ENCODE peak calls at places on chromosomes 2 and 18, in seven cellular contexts. G is fibroblast of mammary gland; V is activated CD4-positive, alpha-beta memory T cell treated with anti-CD3 and anti-CD28 coated beads for 36 hours; L is GOT3; R is AG08396; P is fibroblast of the conjunctiva; O is iPS DF 6.9. B is an unnamed sample.

GRCh38 chr2:173734686-173735308 is 230.4 kb downstream of the SP3 start:
- DNase-seq in G (no peak), V (no peak), L (no peak), R (no peak), P (no peak), O (no peak), B (no peak)

GRCh38 chr2:26978061-26978596 is 7.7 kb downstream of the MAPRE3 start:
- DNase-seq in G (no peak), V (no peak), L (no peak), R (no peak), P (no peak), O (no peak), B (peak; percentile 37)

GRCh38 chr2:137172162-137172561 is 406.8 kb downstream of the THSD7B start:
- DNase-seq in G (no peak), V (no peak), L (no peak), R (no peak), P (no peak), O (no peak), B (no peak)

GRCh38 chr2:188291617-188292445 is at the start of gene GULP1:
- DNase-seq in G (peak; percentile 71), V (no peak), L (peak; percentile 13), R (peak; percentile 79), P (peak; percentile 43), O (no peak), B (peak; percentile 81)

GRCh38 chr2:157181234-157181633 is 76.3 kb upstream of the GALNT5 start:
- DNase-seq in G (peak; percentile 32), V (no peak), L (no peak), R (no peak), P (no peak), O (no peak), B (no peak)

GRCh38 chr18:55268629-55269275 is 309.5 kb upstream of the CCDC68 start:
- DNase-seq in G (no peak), V (no peak), L (no peak), R (no peak), P (no peak), O (no peak), B (no peak)

GRCh38 chr2:48915884-48916283 is 160.4 kb upstream of the LHCGR start:
- DNase-seq in G (no peak), V (no peak), L (no peak), R (no peak), P (no peak), O (no peak), B (no peak)

GRCh38 chr2:101699191-101699938 is 1.9 kb downstream of the MAP4K4 start:
- DNase-seq in G (peak; percentile 14), V (peak; percentile 51), L (no peak), R (no peak), P (no peak), O (no peak), B (no peak)

GRCh38 chr2:130152816-130153595 is 8.1 kb upstream of the CCDC74B start:
- DNase-seq in G (no peak), V (no peak), L (no peak), R (no peak), P (no peak), O (no peak), B (no peak)

GRCh38 chr18:62493033-62493862 is 29.6 kb upstream of the ZCCHC2 start:
- DNase-seq in G (no peak), V (no peak), L (no peak), R (no peak), P (no peak), O (no peak), B (no peak)

GRCh38 chr2:135150711-135151110 is 98.6 kb downstream of the RAB3GAP1 start:
- DNase-seq in G (no peak), V (no peak), L (no peak), R (no peak), P (no peak), O (no peak), B (no peak)

GRCh38 chr2:176818653-176819052 is 393.9 kb upstream of the HNRNPA3 start:
- DNase-seq in G (no peak), V (no peak), L (no peak), R (no peak), P (no peak), O (no peak), B (no peak)

GRCh38 chr2:118221952-118222594 is 133.8 kb downstream of the INSIG2 start:
- DNase-seq in G (peak; percentile 82), V (peak; percentile 26), L (no peak), R (peak; percentile 73), P (peak; percentile 68), O (no peak), B (no peak)

GRCh38 chr2:170162261-170162612 is 15.7 kb upstream of the MYO3B start:
- DNase-seq in G (peak; percentile 51), V (no peak), L (no peak), R (no peak), P (no peak), O (no peak), B (no peak)

GRCh38 chr18:74497778-74498177 is 1.6 kb downstream of the CNDP2 start:
- DNase-seq in G (no peak), V (peak; percentile 22), L (no peak), R (no peak), P (no peak), O (no peak), B (no peak)

GRCh38 chr2:127048969-127049897 is 57.7 kb downstream of the BIN1 start:
- DNase-seq in G (no peak), V (no peak), L (no peak), R (no peak), P (no peak), O (no peak), B (no peak)

GRCh38 chr2:19474128-19474527 is 115.7 kb upstream of the OSR1 start:
- DNase-seq in G (peak; percentile 80), V (peak; percentile 64), L (no peak), R (peak; percentile 4), P (no peak), O (no peak), B (no peak)

GRCh38 chr18:2316686-2317308 is 254.5 kb downstream of the METTL4 start:
- DNase-seq in G (no peak), V (no peak), L (no peak), R (no peak), P (no peak), O (no peak), B (no peak)

GRCh38 chr2:190862591-190862991 is 18.0 kb upstream of the GLS start:
- DNase-seq in G (no peak), V (no peak), L (no peak), R (no peak), P (no peak), O (no peak), B (no peak)

GRCh38 chr2:191171708-191172355 is 21.0 kb upstream of the STAT4 start:
- DNase-seq in G (peak; percentile 98), V (no peak), L (no peak), R (peak; percentile 49), P (peak; percentile 77), O (no peak), B (no peak)

GRCh38 chr2:64276417-64277095 is 132.3 kb upstream of the PELI1 start:
- DNase-seq in G (no peak), V (no peak), L (no peak), R (peak; percentile 43), P (no peak), O (no peak), B (no peak)

GRCh38 chr18:22337311-22337710 is 80.4 kb downstream of the CTAGE1 start:
- DNase-seq in G (peak; percentile 83), V (no peak), L (no peak), R (no peak), P (no peak), O (no peak), B (no peak)

GRCh38 chr2:73921581-73921980 is 5.1 kb upstream of the DGUOK start:
- DNase-seq in G (no peak), V (no peak), L (no peak), R (no peak), P (no peak), O (no peak), B (no peak)

GRCh38 chr2:71684226-71685072 is 231.1 kb downstream of the DYSF start:
- DNase-seq in G (no peak), V (no peak), L (no peak), R (no peak), P (no peak), O (no peak), B (peak; percentile 78)

GRCh38 chr2:162566666-162567065 is 222.7 kb downstream of the GCA start:
- DNase-seq in G (no peak), V (no peak), L (no peak), R (no peak), P (no peak), O (no peak), B (no peak)

GRCh38 chr2:231929961-231930600 is 3.9 kb upstream of the NPPC start:
- DNase-seq in G (peak; percentile 35), V (peak; percentile 49), L (no peak), R (peak; percentile 50), P (no peak), O (no peak), B (peak; percentile 68)

GRCh38 chr2:7430421-7430868 is 513.2 kb downstream of the RNF144A start:
- DNase-seq in G (no peak), V (peak; percentile 33), L (no peak), R (no peak), P (no peak), O (no peak), B (no peak)

GRCh38 chr18:48264508-48264907 is 144.7 kb downstream of the ZBTB7C start:
- DNase-seq in G (peak; percentile 16), V (no peak), L (no peak), R (no peak), P (no peak), O (no peak), B (no peak)

GRCh38 chr2:44543773-44544725 is 182.3 kb downstream of the CAMKMT start:
- DNase-seq in G (no peak), V (no peak), L (no peak), R (no peak), P (no peak), O (peak; percentile 72), B (no peak)

GRCh38 chr2:100320547-100321180 is 1.6 kb downstream of the LONRF2 start:
- DNase-seq in G (peak; percentile 26), V (no peak), L (no peak), R (no peak), P (no peak), O (no peak), B (peak; percentile 15)

GRCh38 chr2:205758051-205758450 is 75.8 kb downstream of the NRP2 start:
- DNase-seq in G (peak; percentile 63), V (no peak), L (no peak), R (peak; percentile 57), P (no peak), O (no peak), B (no peak)

GRCh38 chr18:7755753-7756475 is 188.8 kb downstream of the PTPRM start:
- DNase-seq in G (peak; percentile 41), V (no peak), L (no peak), R (no peak), P (peak; percentile 41), O (no peak), B (no peak)

GRCh38 chr2:159201321-159202063 is 85.0 kb downstream of the WDSUB1 start:
- DNase-seq in G (peak; percentile 17), V (peak; percentile 42), L (no peak), R (peak; percentile 37), P (no peak), O (no peak), B (no peak)

GRCh38 chr2:106724301-106724794 is 161.6 kb downstream of the ST6GAL2 start:
- DNase-seq in G (no peak), V (no peak), L (no peak), R (no peak), P (no peak), O (no peak), B (no peak)

GRCh38 chr2:145845207-145845894 is 1325.4 kb upstream of the ZEB2 start:
- DNase-seq in G (peak; percentile 51), V (no peak), L (no peak), R (no peak), P (peak; percentile 10), O (no peak), B (no peak)

B was measured in psoas muscle.